ENCODE peak calls at places on chromosomes 3 and 15, in nine cellular contexts. D is AG04449, A is HS-27A, Q is coronary artery, W is G401, H is memory B cell, V is activated T-cell treated with anti-CD3 and anti-CD28 coated beads for 24 hours, Z is psoas muscle, S is NCI-H524. X is an unnamed sample.
A peak's percentile ranks its signal among the peaks of the same experiment; 100 is the strongest.

GRCh38 chr3:45617430-45618080 is 23.0 kb downstream of the LIMD1 start:
- DNase-seq in D (no peak), A (no peak), Q (no peak), W (no peak), H (no peak), V (no peak), Z (no peak), S (no peak), X (no peak)

GRCh38 chr3:66224220-66224619 is 3.4 kb downstream of the SLC25A26 start:
- DNase-seq in D (no peak), A (no peak), Q (no peak), W (no peak), H (no peak), V (peak; percentile 6), Z (no peak), S (no peak), X (no peak)

GRCh38 chr3:10023587-10024310 is 2.5 kb upstream of the FANCD2 start:
- DNase-seq in D (no peak), A (peak; percentile 56), Q (no peak), W (no peak), H (no peak), V (no peak), Z (no peak), S (no peak), X (no peak)

GRCh38 chr15:74365619-74366445 is 1.6 kb downstream of the CYP11A1 start:
- DNase-seq in D (no peak), A (no peak), Q (peak; percentile 70), W (peak; percentile 46), H (no peak), V (no peak), Z (peak; percentile 82), S (no peak), X (no peak)

GRCh38 chr15:77409259-77410156 is 10.4 kb downstream of the PEAK1 start:
- DNase-seq in D (no peak), A (no peak), Q (no peak), W (no peak), H (peak; percentile 46), V (no peak), Z (no peak), S (no peak), X (no peak)

GRCh38 chr15:101151286-101151685 is 100.6 kb downstream of the CHSY1 start:
- DNase-seq in D (no peak), A (no peak), Q (no peak), W (no peak), H (no peak), V (no peak), Z (no peak), S (no peak), X (no peak)

GRCh38 chr15:27479232-27480140 is 508.5 kb downstream of the GABRG3 start:
- DNase-seq in D (no peak), A (no peak), Q (no peak), W (peak; percentile 69), H (no peak), V (no peak), Z (no peak), S (no peak), X (no peak)

GRCh38 chr3:12629560-12629959 is 34.4 kb downstream of the RAF1 start:
- DNase-seq in D (no peak), A (no peak), Q (no peak), W (peak; percentile 32), H (no peak), V (no peak), Z (peak; percentile 63), S (no peak), X (no peak)

GRCh38 chr15:90902996-90903732 is at the start of gene MAN2A2:
- DNase-seq in D (no peak), A (peak; percentile 26), Q (no peak), W (peak; percentile 78), H (peak; percentile 36), V (peak; percentile 66), Z (peak; percentile 88), S (no peak), X (peak; percentile 80)

GRCh38 chr3:151225040-151225975 is 22.3 kb upstream of the GPR171 start:
- DNase-seq in D (no peak), A (no peak), Q (no peak), W (no peak), H (no peak), V (no peak), Z (no peak), S (no peak), X (no peak)

GRCh38 chr15:89007989-89008388 is 80.3 kb upstream of the ABHD2 start:
- DNase-seq in D (no peak), A (no peak), Q (no peak), W (no peak), H (no peak), V (no peak), Z (no peak), S (no peak), X (no peak)

GRCh38 chr15:78037779-78038305 is 39.7 kb downstream of the TBC1D2B start:
- DNase-seq in D (no peak), A (no peak), Q (no peak), W (no peak), H (no peak), V (no peak), Z (no peak), S (no peak), X (no peak)

GRCh38 chr3:158768361-158768787 is 33.5 kb upstream of the MFSD1 start:
- DNase-seq in D (no peak), A (no peak), Q (no peak), W (no peak), H (no peak), V (no peak), Z (peak; percentile 84), S (no peak), X (no peak)

GRCh38 chr3:48232734-48233133 is 8.2 kb upstream of the ZNF589 start:
- DNase-seq in D (no peak), A (no peak), Q (peak; percentile 79), W (peak; percentile 85), H (peak; percentile 58), V (peak; percentile 40), Z (peak; percentile 78), S (peak; percentile 91), X (no peak)

GRCh38 chr3:13325892-13326443 is 94.2 kb downstream of the NUP210 start:
- DNase-seq in D (no peak), A (no peak), Q (no peak), W (no peak), H (no peak), V (no peak), Z (no peak), S (no peak), X (no peak)

GRCh38 chr3:135559802-135560201 is 405.7 kb upstream of the PPP2R3A start:
- DNase-seq in D (no peak), A (no peak), Q (no peak), W (no peak), H (no peak), V (no peak), Z (no peak), S (no peak), X (no peak)

GRCh38 chr3:168049366-168049974 is 46.3 kb downstream of the GOLIM4 start:
- DNase-seq in D (no peak), A (no peak), Q (no peak), W (no peak), H (no peak), V (no peak), Z (no peak), S (no peak), X (no peak)

GRCh38 chr3:82942041-82942440 is 1180.6 kb upstream of the GBE1 start:
- DNase-seq in D (no peak), A (no peak), Q (no peak), W (no peak), H (no peak), V (no peak), Z (no peak), S (no peak), X (no peak)

GRCh38 chr3:107846282-107846852 is 244.5 kb downstream of the CD47 start:
- DNase-seq in D (no peak), A (peak; percentile 30), Q (no peak), W (peak; percentile 47), H (peak; percentile 12), V (no peak), Z (peak; percentile 68), S (no peak), X (no peak)

GRCh38 chr3:171028779-171029232 is 2.3 kb upstream of the SLC2A2 start:
- DNase-seq in D (peak; percentile 76), A (peak; percentile 87), Q (no peak), W (no peak), H (no peak), V (no peak), Z (no peak), S (no peak), X (no peak)

GRCh38 chr3:170475091-170475705 is 56.5 kb downstream of the CLDN11 start:
- DNase-seq in D (no peak), A (no peak), Q (no peak), W (no peak), H (no peak), V (no peak), Z (no peak), S (no peak), X (no peak)

GRCh38 chr15:82832601-82833209 is 23.3 kb downstream of the WHAMM start:
- DNase-seq in D (peak; percentile 53), A (peak; percentile 87), Q (no peak), W (no peak), H (no peak), V (peak; percentile 35), Z (no peak), S (no peak), X (peak; percentile 48)

GRCh38 chr3:108713801-108714200 is 43.4 kb downstream of the RETNLB start:
- DNase-seq in D (no peak), A (no peak), Q (no peak), W (no peak), H (no peak), V (no peak), Z (no peak), S (peak; percentile 7), X (no peak)

GRCh38 chr3:126895178-126896066 is 87.5 kb upstream of the PLXNA1 start:
- DNase-seq in D (no peak), A (no peak), Q (no peak), W (no peak), H (no peak), V (no peak), Z (no peak), S (no peak), X (no peak)

GRCh38 chr15:82992436-82992835 is 6.4 kb downstream of the RAMAC start:
- DNase-seq in D (no peak), A (no peak), Q (no peak), W (no peak), H (no peak), V (no peak), Z (no peak), S (no peak), X (no peak)

GRCh38 chr3:43753743-43754142 is 63.0 kb downstream of the ABHD5 start:
- DNase-seq in D (no peak), A (peak; percentile 88), Q (no peak), W (no peak), H (no peak), V (no peak), Z (no peak), S (no peak), X (no peak)

GRCh38 chr3:173778246-173778645 is 380.7 kb downstream of the NLGN1 start:
- DNase-seq in D (no peak), A (no peak), Q (no peak), W (peak; percentile 87), H (no peak), V (no peak), Z (no peak), S (no peak), X (no peak)

GRCh38 chr3:18425641-18426403 is 683 bp upstream of the SATB1 start:
- DNase-seq in D (no peak), A (no peak), Q (peak; percentile 72), W (peak; percentile 58), H (peak; percentile 38), V (peak; percentile 51), Z (peak; percentile 72), S (peak; percentile 13), X (no peak)

GRCh38 chr15:78959360-78959759 is 14.5 kb upstream of the CTSH start:
- DNase-seq in D (no peak), A (no peak), Q (no peak), W (no peak), H (no peak), V (no peak), Z (no peak), S (no peak), X (no peak)

GRCh38 chr15:97929456-97930229 is 30.9 kb upstream of the ARRDC4 start:
- DNase-seq in D (no peak), A (no peak), Q (no peak), W (no peak), H (no peak), V (no peak), Z (no peak), S (peak; percentile 53), X (no peak)

GRCh38 chr3:186411994-186412393 is 50.0 kb upstream of the DGKG start:
- DNase-seq in D (no peak), A (no peak), Q (no peak), W (no peak), H (no peak), V (peak; percentile 19), Z (no peak), S (no peak), X (no peak)

X was measured in GM18507.